ENCODE peak calls at places on chromosome 3, in seven cellular contexts. S is SK-N-SH, Y is HepG2, M is K562, H is GM12878, E is HCT116, A is H1. L is an unnamed sample.

GRCh38 chr3:117645561-117646242 is 936.1 kb downstream of the TUSC7 start:
- DNase-seq in S (no peak), A (no peak), M (no peak), H (no peak), Y (no peak), E (no peak), L (no peak)

GRCh38 chr3:4401441-4401840 is 65.6 kb downstream of the SUMF1 start:
- DNase-seq in S (no peak), E (no peak), Y (no peak), H (no peak), M (no peak), A (no peak), L (no peak)

GRCh38 chr3:139634236-139634635 is 43.5 kb downstream of the NMNAT3 start:
- DNase-seq in M (no peak), S (no peak), H (no peak), Y (no peak), A (no peak), E (no peak), L (no peak)

GRCh38 chr3:132119531-132119930 is 84.7 kb upstream of the CPNE4 start:
- DNase-seq in M (no peak), A (no peak), H (no peak), E (no peak), S (no peak), Y (no peak), L (no peak)

GRCh38 chr3:198107840-198108734 is 148.1 kb downstream of the LMLN start:
- DNase-seq in Y (no peak), A (no peak), M (peak; percentile 91), S (no peak), H (no peak), E (no peak), L (peak; percentile 49)

GRCh38 chr3:14304101-14305045 is 98.0 kb upstream of the SLC6A6 start:
- DNase-seq in Y (no peak), M (no peak), H (no peak), E (no peak), S (no peak), A (no peak), L (no peak)

GRCh38 chr3:45772341-45773035 is 23.8 kb downstream of the SLC6A20 start:
- DNase-seq in Y (no peak), H (no peak), E (no peak), M (no peak), S (no peak), A (no peak), L (no peak)

GRCh38 chr3:4740397-4741105 is 238.7 kb upstream of the BHLHE40 start:
- DNase-seq in H (no peak), M (peak; percentile 40), A (no peak), E (no peak), S (no peak), Y (no peak), L (no peak)

GRCh38 chr3:170865209-170866094 is 4.5 kb downstream of the RPL22L1 start:
- DNase-seq in A (no peak), M (peak; percentile 49), Y (peak; percentile 18), E (no peak), H (no peak), S (no peak), L (no peak)

GRCh38 chr3:170862618-170863374 is 7.2 kb downstream of the RPL22L1 start:
- DNase-seq in E (no peak), Y (no peak), S (no peak), H (no peak), M (no peak), A (no peak), L (no peak)

GRCh38 chr3:170863768-170864167 is 6.2 kb downstream of the RPL22L1 start:
- DNase-seq in S (no peak), M (no peak), H (no peak), Y (no peak), A (no peak), E (no peak), L (no peak)

GRCh38 chr3:170866499-170866898 is 3.5 kb downstream of the RPL22L1 start:
- DNase-seq in E (no peak), A (no peak), M (no peak), H (no peak), S (no peak), Y (no peak), L (no peak)

DNA sequence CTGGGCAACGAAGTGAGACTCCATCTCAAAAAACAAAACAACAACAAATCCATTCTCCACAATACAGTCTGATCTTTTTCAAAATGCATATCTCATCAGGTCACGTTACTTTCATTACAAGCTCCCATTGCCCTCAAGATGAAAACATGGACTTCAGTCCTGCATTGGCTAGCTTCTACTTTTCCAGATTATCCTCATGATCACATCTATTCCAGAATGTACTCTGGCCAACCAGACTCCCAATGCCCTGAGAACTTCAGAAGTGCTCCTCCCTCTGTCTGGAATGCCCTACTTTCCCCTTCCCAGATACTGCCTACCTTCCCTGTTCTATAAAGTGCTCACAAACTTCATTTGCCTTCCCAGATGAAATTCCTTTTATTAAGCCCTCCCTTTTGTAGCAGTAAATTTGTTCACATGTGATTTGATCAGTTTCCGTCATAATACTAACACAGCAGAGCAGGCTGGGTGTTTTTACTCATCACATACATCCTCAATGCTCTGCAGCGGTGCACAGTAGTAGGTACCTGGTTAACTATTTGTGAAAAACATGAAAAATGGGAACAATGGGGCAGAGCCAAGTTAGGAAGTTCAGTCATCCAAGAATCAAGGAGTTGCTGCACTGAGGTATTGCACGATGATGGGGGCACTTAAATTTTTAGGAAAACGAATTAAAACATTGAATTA is 5.3 kb downstream of the RPL22L1 start:
- DNase-seq in H (no peak), A (no peak), E (no peak), Y (no peak), S (no peak), M (peak; percentile 21), L (no peak)
- TF ChIP-seq JUND in H (no peak), A (no peak), E (no peak), Y (no peak), S (peak; percentile 5), M (no peak), L (no peak)

DNA sequence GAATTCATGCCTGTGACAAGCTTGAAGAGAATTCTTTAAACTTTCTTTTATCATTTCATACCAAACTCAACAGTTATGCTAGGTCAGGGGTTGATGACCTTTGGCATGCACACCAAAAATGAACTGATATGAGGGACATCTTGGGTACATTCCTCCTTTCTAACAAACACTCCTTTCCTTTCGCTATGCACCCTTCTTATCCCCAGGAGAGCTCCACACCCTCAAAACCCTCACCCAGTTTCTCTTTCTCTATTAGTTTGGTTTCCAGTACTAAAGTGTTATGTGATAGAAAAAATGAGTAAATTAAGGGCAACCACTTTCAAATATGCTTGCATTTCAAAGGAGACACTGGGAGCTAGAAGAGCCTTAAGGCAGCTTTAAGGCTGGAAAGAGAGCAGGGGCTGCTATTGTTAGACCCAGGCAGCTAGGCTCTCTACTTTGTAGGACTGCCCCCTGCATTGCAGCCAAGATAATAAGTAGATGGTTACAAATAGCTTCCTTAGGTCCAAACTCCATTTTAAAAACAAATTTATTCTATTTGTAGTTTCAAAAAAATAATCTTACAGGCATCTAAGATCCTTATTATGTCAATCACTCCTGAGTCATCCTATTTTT is 244.3 kb downstream of the ZIC1 start:
- DNase-seq in A (no peak), H (no peak), S (no peak), M (no peak), Y (no peak), E (no peak), L (no peak)
- TF ChIP-seq JUND in A (no peak), H (no peak), S (no peak), M (no peak), Y (no peak), E (no peak), L (no peak)

DNA sequence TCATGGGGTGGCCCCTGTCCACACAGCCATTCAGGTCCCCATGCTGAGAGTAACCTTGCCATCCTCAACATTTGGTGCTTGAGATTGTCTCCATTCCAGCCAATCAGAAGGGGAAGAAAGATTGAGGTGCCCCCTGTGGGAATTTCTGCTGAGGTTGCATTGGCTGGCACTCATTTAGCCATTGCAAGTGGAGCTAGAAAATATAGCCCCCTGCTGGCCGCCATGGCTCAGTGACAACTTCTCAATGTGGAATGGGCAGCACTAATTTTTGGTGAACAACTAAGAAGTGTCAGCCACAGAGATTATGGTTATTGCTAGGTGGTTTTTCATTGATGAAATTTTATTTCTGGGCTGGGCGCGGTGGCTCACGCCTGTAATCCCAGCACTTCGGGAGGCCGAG is 22.0 kb downstream of the COL6A6 start:
- DNase-seq in S (peak; percentile 68), A (peak; percentile 70), E (peak; percentile 40), M (peak; percentile 71), Y (peak; percentile 55), H (no peak), L (peak; percentile 37)
- TF ChIP-seq JUND in S (no peak), A (no peak), E (no peak), M (no peak), Y (no peak), H (no peak), L (no peak)

DNA sequence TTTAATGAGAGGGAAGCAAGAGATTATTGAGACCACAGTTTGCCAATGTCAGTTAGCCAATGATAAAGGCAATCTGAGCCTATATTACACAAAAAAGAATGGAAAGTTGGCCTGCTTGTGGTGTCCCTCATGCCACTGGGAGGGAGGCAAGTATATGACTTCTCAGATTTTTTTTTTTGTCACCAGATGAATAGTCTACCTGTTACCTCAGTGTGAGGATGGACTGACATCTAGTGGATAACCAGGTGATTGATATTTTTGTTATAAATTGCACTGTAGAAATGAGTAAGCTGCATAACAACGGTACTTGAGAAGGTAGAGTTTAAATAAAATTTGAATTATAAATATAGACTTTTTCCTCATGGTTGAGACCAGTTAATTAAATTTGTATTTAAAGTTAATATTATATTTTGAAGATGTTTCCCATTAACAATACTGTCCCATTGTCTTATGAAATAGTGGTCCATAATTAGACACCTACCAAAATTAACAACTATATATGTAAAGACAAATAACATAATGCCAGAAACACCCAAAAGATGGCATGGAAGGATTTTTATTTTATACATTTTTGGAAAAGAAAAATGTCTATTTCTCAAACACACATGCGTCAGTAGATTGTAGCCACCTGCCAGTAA is 237.8 kb upstream of the GADL1 start:
- DNase-seq in E (peak; percentile 54), M (peak; percentile 38), H (peak; percentile 21), Y (peak; percentile 39), S (peak; percentile 17), A (no peak), L (peak; percentile 77)
- TF ChIP-seq JUND in E (no peak), M (no peak), H (no peak), Y (no peak), S (no peak), A (no peak), L (no peak)

DNA sequence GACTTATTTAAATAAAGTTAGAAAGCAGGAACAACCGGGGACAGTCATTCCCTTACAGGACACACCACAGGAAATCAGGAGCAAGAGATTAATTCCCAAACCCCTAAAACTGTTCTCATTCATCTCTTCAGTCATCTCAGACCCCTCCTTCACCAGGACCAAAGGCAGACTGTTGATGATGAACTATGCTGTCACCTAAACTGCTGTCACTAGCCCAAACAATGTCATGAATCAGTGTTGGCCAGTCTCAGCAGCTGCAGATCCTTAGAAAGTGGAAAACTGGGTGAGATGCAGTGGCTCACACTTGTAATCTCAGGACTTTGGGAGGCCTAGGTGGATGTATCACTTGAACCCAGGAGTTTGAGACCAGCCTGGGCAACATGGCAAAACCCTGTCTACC is 909.6 kb downstream of the ROBO1 start:
- DNase-seq in S (no peak), A (no peak), E (no peak), H (no peak), Y (no peak), M (no peak), L (no peak)
- TF ChIP-seq JUND in S (no peak), A (no peak), E (no peak), H (no peak), Y (no peak), M (no peak), L (no peak)

L was measured in T47D.